ENCODE peak calls at places on chromosome 16, in nine cellular contexts. I is neural crest cell; R is ovary; X is A549; B is CD8-positive, alpha-beta T cell; T is dorsolateral prefrontal cortex; A is cardiac fibroblast; L is lower leg skin; V is omental fat pad. J is an unnamed sample.

GRCh38 chr16:21166561-21166961 is 8.1 kb downstream of the LDAF1 start:
- DNase-seq in R (no peak), I (no peak), X (no peak), V (no peak), T (peak), B (no peak), A (no peak), L (no peak), J (no peak)

GRCh38 chr16:14375132-14375491 is 254.9 kb downstream of the PARN start:
- DNase-seq in T (no peak), B (no peak), I (no peak), A (peak), X (no peak), V (no peak), R (no peak), L (no peak), J (no peak)

GRCh38 chr16:86576591-86577313 is 1.6 kb upstream of the FOXL1 start:
- DNase-seq in R (no peak), V (no peak), T (no peak), B (no peak), L (no peak), I (no peak), X (no peak), A (no peak), J (no peak)

GRCh38 chr16:3062553-3062952 is 2.9 kb upstream of the IL32 start:
- DNase-seq in T (no peak), L (no peak), B (no peak), A (no peak), I (no peak), V (no peak), X (no peak), R (no peak), J (no peak)

GRCh38 chr16:84175351-84176081 is 11.3 kb downstream of the TAF1C start:
- DNase-seq in X (peak), B (peak), I (peak), T (peak), R (no peak), V (peak), A (no peak), L (peak), J (peak)

GRCh38 chr16:88705076-88705684 is 1.0 kb downstream of the RNF166 start:
- DNase-seq in V (no peak), R (no peak), L (no peak), X (no peak), A (peak), I (no peak), T (no peak), B (no peak), J (no peak)

GRCh38 chr16:10590342-10590741 is 9.9 kb upstream of the EMP2 start:
- DNase-seq in R (no peak), I (no peak), T (no peak), B (no peak), A (no peak), L (no peak), X (no peak), V (no peak), J (no peak)

GRCh38 chr16:8674413-8675022 is at the start of gene ABAT:
- DNase-seq in V (peak), T (peak), B (peak), X (peak), R (peak), A (peak), L (peak), I (peak), J (peak)

GRCh38 chr16:82657239-82657638 is 30.5 kb downstream of the CDH13 start:
- DNase-seq in R (no peak), V (no peak), A (peak), L (no peak), T (no peak), I (no peak), X (no peak), B (no peak), J (no peak)

GRCh38 chr16:65624246-65624645 is 502.4 kb upstream of the CDH11 start:
- DNase-seq in R (no peak), X (no peak), T (no peak), I (no peak), B (no peak), A (no peak), V (no peak), L (no peak), J (no peak)

GRCh38 chr16:49575352-49576172 is 202.0 kb downstream of the C16orf78 start:
- DNase-seq in B (no peak), A (peak), L (peak), R (no peak), T (no peak), I (no peak), X (no peak), V (no peak), J (no peak)

GRCh38 chr16:84839054-84839453 is 19.3 kb downstream of the CRISPLD2 start:
- DNase-seq in L (no peak), B (no peak), A (peak), T (no peak), X (no peak), V (no peak), R (no peak), I (no peak), J (no peak)

GRCh38 chr16:28130099-28131088 is 66.9 kb upstream of the GSG1L start:
- DNase-seq in I (no peak), R (no peak), A (no peak), T (no peak), L (no peak), X (no peak), V (no peak), B (no peak), J (no peak)

GRCh38 chr16:86517652-86518258 is 7.4 kb downstream of the FOXF1 start:
- DNase-seq in B (no peak), T (peak), I (peak), X (peak), A (peak), L (no peak), V (no peak), R (no peak), J (peak)

GRCh38 chr16:10003486-10003885 is 178.7 kb downstream of the GRIN2A start:
- DNase-seq in A (no peak), X (no peak), V (no peak), R (no peak), B (no peak), T (no peak), L (no peak), I (no peak), J (no peak)

GRCh38 chr16:57871457-57871856 is 69.2 kb upstream of the KIFC3 start:
- DNase-seq in V (no peak), A (peak), R (no peak), X (peak), B (no peak), I (no peak), T (no peak), L (no peak), J (no peak)
- TF ChIP-seq CTCF in V (no peak), A (no peak), R (no peak), X (no peak), B (no peak), I (no peak), T (no peak), L (no peak), J (no peak)

GRCh38 chr16:22898131-22898530 is 84.2 kb downstream of the HS3ST2 start:
- DNase-seq in X (no peak), T (no peak), B (no peak), I (no peak), R (no peak), A (no peak), V (no peak), L (no peak), J (no peak)

GRCh38 chr16:22898874-22899348 is 84.9 kb downstream of the HS3ST2 start:
- DNase-seq in I (peak), A (peak), L (peak), X (peak), R (peak), T (peak), B (peak), V (peak), J (peak)

GRCh38 chr16:22903716-22904115 is 89.8 kb downstream of the HS3ST2 start:
- DNase-seq in L (no peak), I (no peak), B (no peak), A (no peak), T (no peak), R (no peak), V (no peak), X (no peak), J (no peak)

GRCh38 chr16:22901563-22901962 is 87.6 kb downstream of the HS3ST2 start:
- DNase-seq in B (no peak), I (no peak), R (no peak), A (no peak), V (no peak), X (no peak), T (no peak), L (no peak), J (no peak)

GRCh38 chr16:22900863-22901262 is 86.9 kb downstream of the HS3ST2 start:
- DNase-seq in T (no peak), I (no peak), X (no peak), R (no peak), L (no peak), A (no peak), V (no peak), B (no peak), J (no peak)
- TF ChIP-seq CTCF in T (no peak), I (no peak), X (no peak), R (no peak), L (no peak), A (no peak), V (no peak), B (no peak), J (no peak)

DNA sequence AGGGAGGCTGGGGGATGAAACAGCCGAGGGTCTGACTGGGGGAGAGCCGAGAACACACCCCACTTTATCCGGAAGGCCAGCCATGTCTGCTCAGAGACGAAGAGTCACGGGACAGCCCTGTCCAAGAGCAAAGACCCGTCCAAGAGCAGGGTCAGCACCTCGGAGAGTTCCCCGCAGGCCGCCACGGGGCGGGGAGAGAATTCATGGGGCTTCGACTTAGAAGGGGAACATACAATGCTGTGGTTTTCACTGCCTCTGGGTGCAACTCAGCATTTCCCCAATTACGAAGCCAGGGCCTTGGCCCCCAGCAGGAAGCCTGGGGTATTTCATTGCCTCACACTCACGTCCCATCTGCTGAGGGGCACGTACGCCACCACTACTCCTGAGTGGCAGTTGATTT is 59.3 kb downstream of the JPH3 start:
- DNase-seq in A (peak), I (peak), V (no peak), R (no peak), X (peak), T (no peak), B (peak), L (no peak), J (peak)
- TF ChIP-seq CTCF in A (no peak), I (no peak), V (no peak), R (no peak), X (no peak), T (no peak), B (no peak), L (no peak), J (no peak)

GRCh38 chr16:17067882-17068281 is 402.9 kb downstream of the XYLT1 start:
- DNase-seq in B (no peak), X (no peak), I (no peak), A (no peak), T (no peak), V (no peak), R (no peak), L (no peak), J (no peak)

GRCh38 chr16:17062676-17063075 is 408.1 kb downstream of the XYLT1 start:
- DNase-seq in L (no peak), B (no peak), I (no peak), A (no peak), V (no peak), X (no peak), T (no peak), R (no peak), J (no peak)

GRCh38 chr16:17061326-17061725 is 409.4 kb downstream of the XYLT1 start:
- DNase-seq in L (no peak), T (no peak), A (no peak), R (no peak), X (no peak), I (no peak), V (no peak), B (no peak), J (no peak)

GRCh38 chr16:17058471-17058870 is 412.3 kb downstream of the XYLT1 start:
- DNase-seq in A (no peak), B (no peak), L (no peak), X (no peak), V (no peak), T (no peak), I (no peak), R (no peak), J (no peak)

DNA sequence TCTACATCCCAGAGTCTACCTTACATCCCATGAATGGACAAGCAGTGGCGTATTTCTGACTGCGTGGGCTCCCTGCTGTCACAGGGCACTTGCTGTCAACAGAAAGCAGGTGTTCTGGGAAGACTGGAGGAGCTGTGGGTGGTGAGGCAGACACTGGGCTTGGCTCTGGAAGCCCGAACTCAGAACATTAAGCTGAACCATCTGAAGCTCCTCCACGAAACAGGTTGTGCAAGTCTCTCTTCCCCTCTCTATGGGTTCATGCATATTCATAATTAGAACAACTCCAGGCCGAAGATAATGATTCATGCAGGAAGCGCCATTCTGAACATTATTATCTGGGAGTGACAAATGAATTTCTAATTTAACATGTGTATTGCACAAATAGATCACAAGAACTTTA is 407.6 kb downstream of the XYLT1 start:
- DNase-seq in B (no peak), I (no peak), A (no peak), R (no peak), V (no peak), L (peak), X (no peak), T (no peak), J (no peak)
- TF ChIP-seq CTCF in B (no peak), I (no peak), A (no peak), R (no peak), V (no peak), L (no peak), X (no peak), T (no peak), J (no peak)

J was measured in mesothelial cell of epicardium.